ENCODE peak calls at places on chromosomes 1 and 21, in five cellular contexts. X is hippocampal formation, I is MCF 10A, S is GF-D8, R is occipital lobe. C is an unnamed sample.

GRCh38 chr1:205504311-205505075 is at the start of gene CDK18:
- DNase-seq in X (peak), I (peak), S (no peak), R (peak), C (peak)

GRCh38 chr1:109625601-109626560 is 6.2 kb downstream of the AMPD2 start:
- DNase-seq in X (no peak), I (no peak), S (no peak), R (no peak), C (no peak)

GRCh38 chr1:75722966-75723365 is 1.5 kb upstream of the ACADM start:
- DNase-seq in X (no peak), I (no peak), S (no peak), R (no peak), C (no peak)

GRCh38 chr1:151547119-151547899 is 7.2 kb downstream of the TUFT1 start:
- DNase-seq in X (no peak), I (peak), S (no peak), R (no peak), C (peak)

GRCh38 chr1:15765495-15766194 is 7.0 kb downstream of the FBLIM1 start:
- DNase-seq in X (no peak), I (peak), S (no peak), R (no peak), C (peak)

GRCh38 chr1:31733389-31734219 is 29.8 kb upstream of the COL16A1 start:
- DNase-seq in X (no peak), I (no peak), S (no peak), R (no peak), C (no peak)

GRCh38 chr1:24155011-24155782 is 12.3 kb upstream of the IL22RA1 start:
- DNase-seq in X (no peak), I (peak), S (no peak), R (no peak), C (peak)

GRCh38 chr21:45330075-45330781 is 42.5 kb upstream of the POFUT2 start:
- DNase-seq in X (no peak), I (peak), S (no peak), R (no peak), C (peak)

GRCh38 chr1:109266965-109267364 is 16.0 kb downstream of the PSRC1 start:
- DNase-seq in X (peak), I (peak), S (no peak), R (no peak), C (peak)

GRCh38 chr21:33394260-33394659 is 9.0 kb upstream of the IFNGR2 start:
- DNase-seq in X (no peak), I (peak), S (peak), R (no peak), C (no peak)

GRCh38 chr1:30805301-30806003 is 47.9 kb upstream of the LAPTM5 start:
- DNase-seq in X (no peak), I (no peak), S (no peak), R (no peak), C (no peak)

GRCh38 chr1:110554871-110555801 is 36.2 kb upstream of the KCNA10 start:
- DNase-seq in X (peak), I (no peak), S (no peak), R (peak), C (no peak)

GRCh38 chr1:204633665-204634064 is 51.9 kb downstream of the LRRN2 start:
- DNase-seq in X (no peak), I (no peak), S (no peak), R (no peak), C (no peak)

GRCh38 chr21:28615276-28615675 is 377.4 kb downstream of the LTN1 start:
- DNase-seq in X (no peak), I (no peak), S (no peak), R (no peak), C (no peak)

GRCh38 chr1:225474986-225475820 is 47.4 kb upstream of the LBR start:
- DNase-seq in X (peak), I (peak), S (no peak), R (peak), C (peak)

GRCh38 chr1:56901720-56902119 is 47.1 kb downstream of the C8A start:
- DNase-seq in X (no peak), I (peak), S (no peak), R (no peak), C (no peak)

GRCh38 chr1:33176362-33176850 is 5.4 kb downstream of the TRIM62 start:
- DNase-seq in X (no peak), I (no peak), S (no peak), R (no peak), C (peak)

GRCh38 chr1:200139661-200140250 is 112.2 kb downstream of the NR5A2 start:
- DNase-seq in X (peak), I (peak), S (peak), R (no peak), C (peak)

GRCh38 chr1:64280001-64280400 is 76.6 kb downstream of the UBE2U start:
- DNase-seq in X (no peak), I (no peak), S (no peak), R (no peak), C (peak)

GRCh38 chr1:193584840-193585239 is 398.4 kb upstream of the B3GALT2 start:
- DNase-seq in X (no peak), I (no peak), S (no peak), R (no peak), C (no peak)

GRCh38 chr1:16014509-16015482 is 3.0 kb downstream of the HSPB7 start:
- DNase-seq in X (no peak), I (no peak), S (no peak), R (no peak), C (no peak)

GRCh38 chr1:112888630-112889029 is 67.4 kb downstream of the SLC16A1 start:
- DNase-seq in X (no peak), I (no peak), S (no peak), R (no peak), C (no peak)